ENCODE peak calls at places on chromosome 15, in six cellular contexts. R is testis, M is tibial nerve, A is gastrocnemius medialis, I is IMR-90, Y is neural progenitor cell. S is an unnamed sample.

GRCh38 chr15:41853191-41853590 is 14.5 kb downstream of the PLA2G4B start:
- DNase-seq in R (no peak), M (no peak), A (no peak), I (no peak), Y (no peak), S (no peak)

GRCh38 chr15:60591491-60592385 is 112.8 kb upstream of the ICE2 start:
- DNase-seq in R (peak; percentile 43), M (no peak), A (peak; percentile 20), I (no peak), Y (peak; percentile 79), S (peak; percentile 49)

GRCh38 chr15:84992157-84992940 is 10.7 kb downstream of the PDE8A start:
- DNase-seq in R (no peak), M (no peak), A (no peak), I (peak; percentile 87), Y (no peak), S (no peak)

GRCh38 chr15:84953136-84953535 is 28.5 kb upstream of the PDE8A start:
- DNase-seq in R (no peak), M (no peak), A (no peak), I (peak; percentile 57), Y (no peak), S (peak; percentile 3)

GRCh38 chr15:101366853-101367252 is 71.8 kb upstream of the SNRPA1 start:
- DNase-seq in R (no peak), M (no peak), A (no peak), I (no peak), Y (no peak), S (no peak)

GRCh38 chr15:42131826-42132806 is 24.3 kb downstream of the PLA2G4F start:
- DNase-seq in R (no peak), M (no peak), A (no peak), I (no peak), Y (peak; percentile 72), S (no peak)

GRCh38 chr15:78977591-78978347 is 32.9 kb upstream of the CTSH start:
- DNase-seq in R (no peak), M (no peak), A (no peak), I (no peak), Y (no peak), S (no peak)

GRCh38 chr15:94230886-94231727 is at the start of gene MCTP2:
- DNase-seq in R (peak; percentile 85), M (peak; percentile 30), A (no peak), I (peak; percentile 70), Y (peak; percentile 85), S (peak; percentile 65)

GRCh38 chr15:73632670-73633058 is 525 bp downstream of the NPTN start:
- DNase-seq in R (peak; percentile 24), M (no peak), A (no peak), I (no peak), Y (peak; percentile 42), S (no peak)

GRCh38 chr15:65824031-65824743 is 32.1 kb upstream of the DENND4A start:
- DNase-seq in R (peak; percentile 71), M (no peak), A (peak; percentile 35), I (peak; percentile 70), Y (peak; percentile 67), S (peak; percentile 39)

GRCh38 chr15:39127925-39128617 is 452.8 kb upstream of the THBS1 start:
- DNase-seq in R (no peak), M (no peak), A (no peak), I (peak; percentile 97), Y (peak; percentile 16), S (no peak)

GRCh38 chr15:66899555-66900350 is 165.6 kb upstream of the SMAD3 start:
- DNase-seq in R (no peak), M (no peak), A (no peak), I (peak; percentile 59), Y (no peak), S (peak; percentile 13)

GRCh38 chr15:79610021-79610420 is 177.9 kb downstream of the MINAR1 start:
- DNase-seq in R (no peak), M (no peak), A (no peak), I (no peak), Y (no peak), S (no peak)

GRCh38 chr15:57861039-57861638 is 154.6 kb downstream of the POLR2M start:
- DNase-seq in R (peak; percentile 38), M (no peak), A (no peak), I (peak; percentile 66), Y (peak; percentile 51), S (peak; percentile 29)

GRCh38 chr15:65970937-65971740 is 101.8 kb downstream of the RAB11A start:
- DNase-seq in R (no peak), M (no peak), A (no peak), I (peak; percentile 2), Y (no peak), S (no peak)

GRCh38 chr15:71411538-71412482 is 296.5 kb downstream of the THSD4 start:
- DNase-seq in R (no peak), M (no peak), A (no peak), I (peak; percentile 52), Y (no peak), S (no peak)
- TF ChIP-seq CTCF in R (no peak), M (no peak), A (no peak), I (peak; percentile 28), Y (no peak), S (no peak)

GRCh38 chr15:64343222-64343621 is 12.8 kb downstream of the CSNK1G1 start:
- DNase-seq in R (no peak), M (no peak), A (no peak), I (peak; percentile 37), Y (no peak), S (no peak)
- H3K36me3 ChIP-seq in R (no peaks in the 10 kb centered on the region), M (peaks cover 18% of the 10 kb centered on the region), A (no peaks in the 10 kb centered on the region), I (peaks cover 4% of the 10 kb centered on the region), Y (peaks cover 3% of the 10 kb centered on the region), S (peaks cover 9% of the 10 kb centered on the region)

GRCh38 chr15:90913398-90913944 is 10.4 kb downstream of the MAN2A2 start:
- DNase-seq in R (no peak), M (no peak), A (no peak), I (no peak), Y (no peak), S (peak; percentile 27)
- H3K27ac ChIP-seq in R (no peak overlapping the region), M (no peak overlapping the region), A (peak overlapping the region; percentile 91), I (no peak overlapping the region), Y (no peak overlapping the region), S (no peak overlapping the region)

DNA sequence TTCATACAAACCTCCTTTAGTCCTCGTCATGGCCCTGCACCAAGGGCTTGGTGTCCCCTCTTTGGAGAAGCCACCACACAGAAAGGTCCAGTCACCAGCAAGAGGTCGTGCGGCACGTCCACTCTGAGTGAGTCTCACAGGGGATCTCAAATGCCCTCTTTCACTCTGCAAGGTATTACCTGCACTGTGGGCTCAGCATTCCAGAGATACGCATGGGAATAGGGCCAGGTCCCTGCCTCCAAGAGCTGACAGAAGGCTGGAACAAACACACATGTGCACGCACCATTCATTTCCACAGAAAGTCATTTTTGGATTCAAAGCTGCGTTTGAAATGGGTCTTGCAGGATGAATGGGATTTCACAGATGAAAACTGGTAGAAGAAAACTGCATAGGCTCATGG is 50.4 kb upstream of the TJP1 start:
- DNase-seq in R (no peak), M (no peak), A (no peak), I (no peak), Y (no peak), S (no peak)
- TF ChIP-seq CTCF in R (no peak), M (no peak), A (no peak), I (no peak), Y (no peak), S (no peak)

GRCh38 chr15:70050447-70050846 is 47.3 kb downstream of the TLE3 start:
- DNase-seq in R (no peak), M (no peak), A (no peak), I (no peak), Y (no peak), S (no peak)

GRCh38 chr15:70050970-70051369 is 46.7 kb downstream of the TLE3 start:
- DNase-seq in R (no peak), M (no peak), A (no peak), I (no peak), Y (no peak), S (no peak)

GRCh38 chr15:70049115-70049514 is 48.6 kb downstream of the TLE3 start:
- DNase-seq in R (no peak), M (no peak), A (no peak), I (no peak), Y (no peak), S (no peak)

GRCh38 chr15:70048578-70048977 is 49.1 kb downstream of the TLE3 start:
- DNase-seq in R (no peak), M (no peak), A (no peak), I (no peak), Y (no peak), S (no peak)

DNA sequence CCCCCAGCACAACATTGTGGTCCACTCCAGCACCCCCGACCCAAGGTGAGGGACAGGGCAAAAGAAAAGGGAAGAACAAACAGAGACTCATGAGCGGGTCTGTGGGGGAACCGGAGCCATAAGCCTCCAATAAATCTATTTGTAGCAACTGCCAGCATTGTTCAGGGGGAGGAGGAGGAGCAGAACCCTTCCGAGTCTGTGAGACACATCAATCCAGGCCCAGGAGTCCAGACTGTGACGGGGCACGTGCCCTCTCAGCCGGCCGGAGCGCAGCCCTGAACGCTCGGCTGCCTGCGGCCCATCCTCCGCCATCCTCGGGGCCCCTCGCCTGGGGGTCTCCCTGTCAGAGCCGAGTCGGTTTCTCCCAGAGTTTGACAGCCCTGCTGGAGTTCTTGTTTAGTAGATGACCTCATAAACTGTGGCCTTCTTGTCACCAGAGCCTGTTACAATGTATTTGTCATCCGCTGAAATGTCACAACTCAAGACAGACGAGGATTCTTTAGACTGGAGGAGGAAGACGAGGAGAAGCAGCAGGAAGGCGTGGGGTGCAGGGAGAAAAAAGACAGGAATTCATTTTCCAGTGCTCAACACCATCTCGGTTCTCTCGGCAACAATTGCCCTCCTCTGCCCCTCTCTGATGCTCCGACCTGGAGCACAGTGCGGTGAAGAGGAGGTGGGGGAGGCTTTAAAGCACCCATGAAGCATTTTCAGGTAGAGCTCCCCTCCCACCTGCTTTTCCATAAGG is 47.8 kb downstream of the TLE3 start:
- DNase-seq in R (peak; percentile 82), M (no peak), A (no peak), I (no peak), Y (no peak), S (no peak)
- H3K36me3 ChIP-seq in R (no peaks in the 10 kb centered on the region), M (peaks cover 69% of the 10 kb centered on the region), A (no peaks in the 10 kb centered on the region), I (peaks cover 53% of the 10 kb centered on the region), Y (no peaks in the 10 kb centered on the region), S (peaks cover 12% of the 10 kb centered on the region)

GRCh38 chr15:83323296-83323711 is 38.8 kb upstream of the BNC1 start:
- DNase-seq in R (no peak), M (no peak), A (no peak), I (peak; percentile 98), Y (no peak), S (no peak)
- H3K27ac ChIP-seq in R (no peak overlapping the region), M (no peak overlapping the region), A (no peak overlapping the region), I (no peak overlapping the region), Y (no peak overlapping the region), S (no peak overlapping the region)